ENCODE peak calls at places on chromosomes 13 and 19, in six cellular contexts. One of them, this sample, is unnamed. For H3K4me1, the result is how much of the 10 kb centered on the place peaks cover.

GRCh38 chr13:101493541-101493940 is 41.1 kb downstream of the ITGBL1 start:
- DNase-seq in endothelial cell of umbilical vein: no peak
- DNase-seq in stomach: no peak
- DNase-seq in ascending aorta: no peak
- DNase-seq in thoracic aorta: no peak
- DNase-seq in mucosa of descending colon: no peak
- DNase-seq in this sample: no peak

GRCh38 chr13:91311491-91311890 is 36.0 kb upstream of the MIR17HG start:
- DNase-seq in thoracic aorta: no peak
- DNase-seq in endothelial cell of umbilical vein: no peak
- DNase-seq in mucosa of descending colon: peak
- DNase-seq in ascending aorta: no peak
- DNase-seq in stomach: no peak
- DNase-seq in this sample: no peak

GRCh38 chr19:31962565-31962996 is 382.8 kb upstream of the ZNF507 start:
- DNase-seq in endothelial cell of umbilical vein: no peak
- DNase-seq in thoracic aorta: no peak
- DNase-seq in mucosa of descending colon: no peak
- DNase-seq in ascending aorta: no peak
- DNase-seq in stomach: no peak
- DNase-seq in this sample: peak

GRCh38 chr19:35327642-35328041 is 1.3 kb upstream of the CD22 start:
- DNase-seq in stomach: no peak
- DNase-seq in endothelial cell of umbilical vein: no peak
- DNase-seq in ascending aorta: no peak
- DNase-seq in mucosa of descending colon: no peak
- DNase-seq in thoracic aorta: no peak
- DNase-seq in this sample: no peak

GRCh38 chr13:39676315-39676876 is 20.9 kb downstream of the COG6 start:
- DNase-seq in ascending aorta: no peak
- DNase-seq in mucosa of descending colon: no peak
- DNase-seq in endothelial cell of umbilical vein: peak
- DNase-seq in thoracic aorta: no peak
- DNase-seq in stomach: no peak
- DNase-seq in this sample: peak

GRCh38 chr19:3852614-3853254 is 16.1 kb downstream of the ZFR2 start:
- DNase-seq in endothelial cell of umbilical vein: peak
- DNase-seq in thoracic aorta: no peak
- DNase-seq in stomach: peak
- DNase-seq in ascending aorta: no peak
- DNase-seq in mucosa of descending colon: peak
- DNase-seq in this sample: peak

GRCh38 chr13:107266657-107267056 is 698.7 kb upstream of the ARGLU1 start:
- DNase-seq in stomach: no peak
- DNase-seq in endothelial cell of umbilical vein: no peak
- DNase-seq in thoracic aorta: no peak
- DNase-seq in ascending aorta: no peak
- DNase-seq in mucosa of descending colon: no peak
- DNase-seq in this sample: no peak

GRCh38 chr19:55519461-55520311 is 17.2 kb downstream of the SBK2 start:
- DNase-seq in endothelial cell of umbilical vein: no peak
- DNase-seq in mucosa of descending colon: no peak
- DNase-seq in ascending aorta: no peak
- DNase-seq in stomach: no peak
- DNase-seq in thoracic aorta: no peak
- DNase-seq in this sample: peak

GRCh38 chr19:7605490-7606222 is 10.0 kb downstream of the CAMSAP3 start:
- DNase-seq in stomach: no peak
- DNase-seq in mucosa of descending colon: no peak
- DNase-seq in ascending aorta: no peak
- DNase-seq in endothelial cell of umbilical vein: peak
- DNase-seq in thoracic aorta: no peak
- DNase-seq in this sample: peak

GRCh38 chr13:68099616-68100015 is 869.5 kb upstream of the PCDH9 start:
- DNase-seq in thoracic aorta: no peak
- DNase-seq in stomach: no peak
- DNase-seq in mucosa of descending colon: no peak
- DNase-seq in ascending aorta: no peak
- DNase-seq in endothelial cell of umbilical vein: no peak
- DNase-seq in this sample: peak

GRCh38 chr19:41940443-41941409 is 12.5 kb upstream of the ERFL start:
- DNase-seq in ascending aorta: no peak
- DNase-seq in mucosa of descending colon: peak
- DNase-seq in endothelial cell of umbilical vein: no peak
- DNase-seq in stomach: no peak
- DNase-seq in thoracic aorta: no peak
- DNase-seq in this sample: peak

GRCh38 chr19:46408611-46409039 is 4.7 kb downstream of the CCDC8 start:
- DNase-seq in ascending aorta: peak
- DNase-seq in stomach: peak
- DNase-seq in endothelial cell of umbilical vein: no peak
- DNase-seq in mucosa of descending colon: peak
- DNase-seq in thoracic aorta: peak
- DNase-seq in this sample: peak

GRCh38 chr13:50261502-50261901 is 246.3 kb downstream of the KCNRG start:
- DNase-seq in endothelial cell of umbilical vein: no peak
- DNase-seq in mucosa of descending colon: no peak
- DNase-seq in ascending aorta: no peak
- DNase-seq in thoracic aorta: no peak
- DNase-seq in stomach: no peak
- DNase-seq in this sample: no peak

GRCh38 chr19:46133101-46133627 is 8.7 kb upstream of the IGFL3 start:
- DNase-seq in thoracic aorta: no peak
- DNase-seq in stomach: no peak
- DNase-seq in endothelial cell of umbilical vein: peak
- DNase-seq in ascending aorta: no peak
- DNase-seq in mucosa of descending colon: no peak
- DNase-seq in this sample: peak

GRCh38 chr19:36244066-36244465 is 29.2 kb downstream of the ZNF146 start:
- DNase-seq in endothelial cell of umbilical vein: no peak
- DNase-seq in ascending aorta: no peak
- DNase-seq in mucosa of descending colon: no peak
- DNase-seq in thoracic aorta: no peak
- DNase-seq in stomach: no peak
- DNase-seq in this sample: no peak

GRCh38 chr19:46674416-46675178 is 13.6 kb upstream of the DACT3 start:
- DNase-seq in ascending aorta: no peak
- DNase-seq in mucosa of descending colon: no peak
- DNase-seq in stomach: no peak
- DNase-seq in endothelial cell of umbilical vein: peak
- DNase-seq in thoracic aorta: no peak
- DNase-seq in this sample: no peak

GRCh38 chr13:100881291-100881864 is 206.8 kb upstream of the TMTC4 start:
- DNase-seq in ascending aorta: no peak
- DNase-seq in stomach: no peak
- DNase-seq in mucosa of descending colon: no peak
- DNase-seq in thoracic aorta: no peak
- DNase-seq in endothelial cell of umbilical vein: no peak
- DNase-seq in this sample: peak

GRCh38 chr13:75415720-75416119 is 66.2 kb downstream of the TBC1D4 start:
- DNase-seq in stomach: no peak
- DNase-seq in mucosa of descending colon: no peak
- DNase-seq in ascending aorta: no peak
- DNase-seq in thoracic aorta: no peak
- DNase-seq in endothelial cell of umbilical vein: peak
- DNase-seq in this sample: peak

GRCh38 chr19:4369888-4370260 is 26.5 kb downstream of the MPND start:
- DNase-seq in thoracic aorta: no peak
- DNase-seq in mucosa of descending colon: peak
- DNase-seq in endothelial cell of umbilical vein: peak
- DNase-seq in ascending aorta: no peak
- DNase-seq in stomach: peak
- DNase-seq in this sample: peak

GRCh38 chr19:35495107-35496064 is 5.1 kb upstream of the KRTDAP start:
- DNase-seq in ascending aorta: peak
- DNase-seq in thoracic aorta: peak
- DNase-seq in endothelial cell of umbilical vein: peak
- DNase-seq in mucosa of descending colon: peak
- DNase-seq in stomach: peak
- DNase-seq in this sample: peak

GRCh38 chr13:64912141-64912540 is 2318.0 kb downstream of the PCDH9 start:
- DNase-seq in endothelial cell of umbilical vein: peak
- DNase-seq in mucosa of descending colon: no peak
- DNase-seq in ascending aorta: no peak
- DNase-seq in thoracic aorta: no peak
- DNase-seq in stomach: no peak
- DNase-seq in this sample: peak

GRCh38 chr19:55206664-55207500 is 2.4 kb downstream of the PTPRH start:
- DNase-seq in thoracic aorta: no peak
- DNase-seq in endothelial cell of umbilical vein: peak
- DNase-seq in stomach: peak
- DNase-seq in mucosa of descending colon: peak
- DNase-seq in ascending aorta: peak
- DNase-seq in this sample: peak

GRCh38 chr13:106101201-106101600 is 434.3 kb downstream of the EFNB2 start:
- DNase-seq in thoracic aorta: no peak
- DNase-seq in ascending aorta: no peak
- DNase-seq in mucosa of descending colon: no peak
- DNase-seq in endothelial cell of umbilical vein: no peak
- DNase-seq in stomach: no peak
- DNase-seq in this sample: no peak

GRCh38 chr13:106102776-106103175 is 432.7 kb downstream of the EFNB2 start:
- DNase-seq in ascending aorta: no peak
- DNase-seq in stomach: no peak
- DNase-seq in mucosa of descending colon: no peak
- DNase-seq in endothelial cell of umbilical vein: no peak
- DNase-seq in thoracic aorta: no peak
- DNase-seq in this sample: no peak

GRCh38 chr13:106100261-106100919 is 435.1 kb downstream of the EFNB2 start:
- DNase-seq in mucosa of descending colon: peak
- DNase-seq in stomach: peak
- DNase-seq in endothelial cell of umbilical vein: no peak
- DNase-seq in ascending aorta: no peak
- DNase-seq in thoracic aorta: no peak
- DNase-seq in this sample: no peak

GRCh38 chr13:106098778-106099177 is 436.7 kb downstream of the EFNB2 start:
- DNase-seq in ascending aorta: no peak
- DNase-seq in mucosa of descending colon: no peak
- DNase-seq in stomach: no peak
- DNase-seq in thoracic aorta: no peak
- DNase-seq in endothelial cell of umbilical vein: no peak
- DNase-seq in this sample: no peak

GRCh38 chr13:106099765-106100164 is 435.7 kb downstream of the EFNB2 start:
- DNase-seq in thoracic aorta: no peak
- DNase-seq in stomach: no peak
- DNase-seq in mucosa of descending colon: peak
- DNase-seq in endothelial cell of umbilical vein: no peak
- DNase-seq in ascending aorta: no peak
- DNase-seq in this sample: no peak
- H3K4me1 ChIP-seq in thoracic aorta: under half
- H3K4me1 ChIP-seq in stomach: under half
- H3K4me1 ChIP-seq in mucosa of descending colon: under half
- H3K4me1 ChIP-seq in endothelial cell of umbilical vein: under half
- H3K4me1 ChIP-seq in ascending aorta: under half
- H3K4me1 ChIP-seq in this sample: under half

GRCh38 chr13:111210488-111210887 is 95.4 kb downstream of the ARHGEF7 start:
- DNase-seq in mucosa of descending colon: no peak
- DNase-seq in ascending aorta: peak
- DNase-seq in stomach: no peak
- DNase-seq in endothelial cell of umbilical vein: peak
- DNase-seq in thoracic aorta: no peak
- DNase-seq in this sample: peak
- H3K4me1 ChIP-seq in mucosa of descending colon: under half
- H3K4me1 ChIP-seq in ascending aorta: under half
- H3K4me1 ChIP-seq in stomach: under half
- H3K4me1 ChIP-seq in endothelial cell of umbilical vein: under half
- H3K4me1 ChIP-seq in thoracic aorta: under half
- H3K4me1 ChIP-seq in this sample: under half

GRCh38 chr19:51141181-51141580 is 920 bp upstream of the SIGLEC7 start:
- DNase-seq in stomach: no peak
- DNase-seq in ascending aorta: no peak
- DNase-seq in endothelial cell of umbilical vein: no peak
- DNase-seq in thoracic aorta: no peak
- DNase-seq in mucosa of descending colon: no peak
- DNase-seq in this sample: no peak

GRCh38 chr19:51143486-51143885 is 1.4 kb downstream of the SIGLEC7 start:
- DNase-seq in stomach: no peak
- DNase-seq in mucosa of descending colon: no peak
- DNase-seq in endothelial cell of umbilical vein: no peak
- DNase-seq in ascending aorta: no peak
- DNase-seq in thoracic aorta: no peak
- DNase-seq in this sample: no peak

GRCh38 chr19:51144482-51145045 is 2.5 kb downstream of the SIGLEC7 start:
- DNase-seq in mucosa of descending colon: no peak
- DNase-seq in stomach: no peak
- DNase-seq in thoracic aorta: no peak
- DNase-seq in ascending aorta: no peak
- DNase-seq in endothelial cell of umbilical vein: no peak
- DNase-seq in this sample: no peak

GRCh38 chr19:51140441-51140840 is 1.7 kb upstream of the SIGLEC7 start:
- DNase-seq in endothelial cell of umbilical vein: no peak
- DNase-seq in mucosa of descending colon: no peak
- DNase-seq in ascending aorta: no peak
- DNase-seq in thoracic aorta: no peak
- DNase-seq in stomach: no peak
- DNase-seq in this sample: no peak

GRCh38 chr19:51142119-51142518 is at the start of gene SIGLEC7:
- DNase-seq in ascending aorta: no peak
- DNase-seq in thoracic aorta: no peak
- DNase-seq in stomach: no peak
- DNase-seq in endothelial cell of umbilical vein: no peak
- DNase-seq in mucosa of descending colon: no peak
- DNase-seq in this sample: no peak
- H3K4me1 ChIP-seq in ascending aorta: under half
- H3K4me1 ChIP-seq in thoracic aorta: under half
- H3K4me1 ChIP-seq in stomach: under half
- H3K4me1 ChIP-seq in endothelial cell of umbilical vein: under half
- H3K4me1 ChIP-seq in mucosa of descending colon: under half
- H3K4me1 ChIP-seq in this sample: under half

DNA sequence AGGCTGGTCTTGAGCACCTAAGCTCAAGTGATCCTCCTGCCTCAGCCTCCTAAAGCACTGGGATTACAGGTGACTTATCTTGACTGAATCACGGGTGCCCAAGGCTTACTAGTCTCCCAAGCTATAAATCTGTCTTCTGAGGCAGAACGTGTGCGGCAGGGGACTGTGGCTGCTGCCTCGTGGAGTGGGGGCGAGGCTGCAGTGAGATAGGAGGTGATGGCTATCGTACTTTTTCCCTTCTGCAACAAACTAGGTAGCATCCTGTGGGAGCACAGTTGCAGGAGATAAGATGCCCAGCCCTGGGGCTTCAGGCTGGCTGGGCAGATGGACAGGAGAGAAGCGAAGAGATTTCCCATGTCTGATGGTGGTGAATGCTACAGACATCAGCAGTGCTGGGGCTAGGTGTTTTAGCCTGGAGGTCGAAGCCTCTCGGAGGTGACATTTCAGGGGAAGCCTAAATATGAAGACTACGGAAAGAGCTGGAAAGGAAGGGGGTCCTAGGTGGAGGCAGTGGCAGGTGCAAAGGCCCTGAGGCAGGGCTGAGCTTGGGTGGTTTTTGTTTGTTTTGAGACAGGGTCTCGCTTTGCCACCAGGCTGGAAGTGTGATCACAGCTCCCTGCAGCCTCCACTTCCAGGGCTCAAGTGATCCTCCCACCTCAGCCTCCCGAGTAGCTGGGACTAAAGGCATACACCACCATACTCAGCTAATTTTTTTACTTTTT is 7.4 kb downstream of the B3GNT3 start:
- DNase-seq in thoracic aorta: no peak
- DNase-seq in endothelial cell of umbilical vein: no peak
- DNase-seq in ascending aorta: no peak
- DNase-seq in stomach: no peak
- DNase-seq in mucosa of descending colon: no peak
- DNase-seq in this sample: no peak
- H3K4me1 ChIP-seq in thoracic aorta: under half
- H3K4me1 ChIP-seq in endothelial cell of umbilical vein: under half
- H3K4me1 ChIP-seq in ascending aorta: under half
- H3K4me1 ChIP-seq in stomach: under half
- H3K4me1 ChIP-seq in mucosa of descending colon: under half
- H3K4me1 ChIP-seq in this sample: under half

GRCh38 chr19:11265177-11265784 is 3.0 kb upstream of the DOCK6 start:
- DNase-seq in thoracic aorta: no peak
- DNase-seq in ascending aorta: no peak
- DNase-seq in mucosa of descending colon: no peak
- DNase-seq in stomach: no peak
- DNase-seq in endothelial cell of umbilical vein: no peak
- DNase-seq in this sample: no peak
- H3K4me1 ChIP-seq in thoracic aorta: under half
- H3K4me1 ChIP-seq in ascending aorta: under half
- H3K4me1 ChIP-seq in mucosa of descending colon: under half
- H3K4me1 ChIP-seq in stomach: half or more
- H3K4me1 ChIP-seq in endothelial cell of umbilical vein: under half
- H3K4me1 ChIP-seq in this sample: under half

This sample was measured in mesenchymal stem cell.